ENCODE peak calls at places on chromosomes 13 and 19, in four cellular contexts. A is activated B cell treated with CpG ODN at 0.5 μM for 24 hours, E is omental fat pad, S is neural crest cell. C is an unnamed sample.
A peak's percentile ranks its signal among the peaks of the same experiment; 100 is the strongest.

GRCh38 chr19:55095260-55096060 is 19.8 kb downstream of the EPS8L1 start:
- DNase-seq in A (no peak), S (no peak), E (no peak), C (no peak)

GRCh38 chr13:80251403-80251802 is 89.5 kb downstream of the SPRY2 start:
- DNase-seq in A (no peak), E (no peak), S (no peak), C (no peak)

GRCh38 chr13:105272660-105273631 is 1262.5 kb downstream of the EFNB2 start:
- DNase-seq in S (no peak), A (no peak), E (no peak), C (no peak)

GRCh38 chr19:44602071-44602470 is 11.3 kb upstream of the IGSF23 start:
- DNase-seq in A (no peak), S (no peak), E (no peak), C (no peak)

GRCh38 chr13:50969691-50970090 is 60.1 kb downstream of the RNASEH2B start:
- DNase-seq in A (no peak), E (no peak), S (no peak), C (no peak)

GRCh38 chr13:94548382-94549240 is 47.3 kb downstream of the TGDS start:
- DNase-seq in E (peak; percentile 43), A (no peak), S (no peak), C (peak; percentile 30)

GRCh38 chr13:41286370-41286769 is 23.0 kb upstream of the MTRF1 start:
- DNase-seq in S (no peak), E (no peak), A (no peak), C (no peak)

GRCh38 chr13:46751811-46752635 is 44.9 kb downstream of the ESD start:
- DNase-seq in E (no peak), S (no peak), A (no peak), C (peak; percentile 25)

GRCh38 chr19:3813473-3814392 is 27.6 kb upstream of the MATK start:
- DNase-seq in A (no peak), E (no peak), S (no peak), C (no peak)

GRCh38 chr19:31346184-31346583 is 3.1 kb downstream of the TSHZ3 start:
- DNase-seq in S (no peak), E (no peak), A (no peak), C (no peak)

GRCh38 chr13:37175996-37176395 is 70.5 kb upstream of the CSNK1A1L start:
- DNase-seq in E (no peak), A (no peak), S (no peak), C (no peak)

GRCh38 chr19:19406878-19407639 is 1.6 kb downstream of the GATAD2A start:
- DNase-seq in E (no peak), S (no peak), A (no peak), C (peak; percentile 38)

GRCh38 chr19:47351545-47351944 is 2.4 kb downstream of the DHX34 start:
- DNase-seq in S (no peak), E (no peak), A (no peak), C (no peak)

GRCh38 chr19:44499962-44500949 is at the start of gene ZNF180:
- DNase-seq in E (peak; percentile 83), A (peak; percentile 95), S (peak; percentile 97), C (peak; percentile 93)

GRCh38 chr13:107211073-107211472 is 643.1 kb upstream of the ARGLU1 start:
- DNase-seq in A (no peak), E (peak; percentile 76), S (peak; percentile 79), C (peak; percentile 10)

GRCh38 chr19:42200116-42200740 is 17.2 kb downstream of the DEDD2 start:
- DNase-seq in E (no peak), S (no peak), A (no peak), C (no peak)

GRCh38 chr19:18894254-18895037 is 1.5 kb downstream of the CERS1 start:
- DNase-seq in E (no peak), A (no peak), S (peak; percentile 56), C (no peak)

GRCh38 chr13:104085611-104086010 is 1019.4 kb upstream of the SLC10A2 start:
- DNase-seq in E (no peak), S (no peak), A (no peak), C (no peak)

GRCh38 chr19:53810891-53811290 is 13.2 kb downstream of the NLRP12 start:
- DNase-seq in E (no peak), S (no peak), A (no peak), C (no peak)

GRCh38 chr19:53812335-53812734 is 11.8 kb downstream of the NLRP12 start:
- DNase-seq in A (no peak), S (no peak), E (no peak), C (no peak)

GRCh38 chr19:53810187-53810546 is 13.9 kb downstream of the NLRP12 start:
- DNase-seq in E (no peak), A (no peak), S (no peak), C (no peak)

GRCh38 chr19:53809518-53810186 is 14.5 kb downstream of the NLRP12 start:
- DNase-seq in S (no peak), A (no peak), E (no peak), C (no peak)

DNA sequence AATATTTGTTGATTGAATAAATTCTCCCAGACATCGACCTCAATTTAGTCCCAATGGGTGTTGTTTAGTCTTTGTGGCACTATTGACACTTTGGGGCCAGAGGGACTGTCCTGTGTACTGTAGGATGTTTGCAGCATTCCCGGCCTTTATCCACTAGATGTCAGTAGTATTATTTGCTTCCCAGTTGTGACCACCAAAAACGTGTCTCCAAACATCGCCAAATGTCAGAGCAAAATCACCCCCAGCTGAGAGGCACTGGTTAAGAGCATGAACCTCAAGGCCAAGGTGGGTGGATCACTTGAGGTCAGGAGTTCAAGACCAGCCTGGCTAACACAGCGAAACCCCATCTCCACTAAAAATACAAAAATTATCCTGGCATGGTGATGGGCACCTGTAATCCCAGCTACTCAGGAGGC is 15.4 kb downstream of the NLRP12 start:
- DNase-seq in S (no peak), A (no peak), E (no peak), C (no peak)
- TF ChIP-seq CTCF in S (peak; percentile 63), A (no peak), E (no peak), C (no peak)

DNA sequence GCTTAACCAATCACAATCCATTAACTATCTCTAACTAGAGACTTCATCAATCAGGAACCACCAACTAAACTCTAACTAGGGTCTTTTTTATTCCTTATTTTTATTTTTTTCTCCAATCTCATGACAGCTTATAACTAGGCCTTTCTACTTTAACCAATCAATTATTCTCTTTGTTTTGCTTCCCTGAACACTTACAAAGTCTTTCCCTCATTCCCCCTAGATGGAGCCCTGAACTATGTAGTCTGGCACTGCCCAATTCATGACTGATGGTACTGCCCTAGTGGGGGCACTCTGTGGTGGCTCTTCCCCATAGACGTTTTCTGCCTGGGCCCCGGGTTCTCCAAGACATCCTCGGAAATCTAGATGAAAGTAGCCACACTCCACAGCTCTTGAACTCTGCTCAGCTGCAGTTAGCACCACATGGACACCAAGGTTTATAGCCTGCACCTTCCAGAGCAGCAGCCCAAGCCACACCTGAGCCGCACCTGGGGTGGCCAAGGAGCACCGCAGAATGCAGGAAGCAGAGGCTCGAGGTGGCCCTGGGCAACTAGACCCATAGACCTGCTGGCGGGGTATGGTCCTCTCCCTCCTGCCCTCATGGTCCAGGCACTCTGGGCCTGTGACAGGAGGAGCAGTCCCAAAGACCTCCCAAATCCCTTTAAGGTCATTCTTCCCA is 6.6 kb downstream of the ATP7B start:
- DNase-seq in E (no peak), A (no peak), S (no peak), C (no peak)
- TF ChIP-seq CTCF in E (no peak), A (no peak), S (no peak), C (no peak)

GRCh38 chr13:76189882-76190519 is 553.9 kb downstream of the LMO7 start:
- DNase-seq in A (no peak), S (no peak), E (no peak), C (no peak)
- TF ChIP-seq CTCF in A (no peak), S (no peak), E (no peak), C (no peak)

GRCh38 chr13:98413796-98414195 is 163.1 kb downstream of the STK24 start:
- DNase-seq in A (no peak), E (no peak), S (no peak), C (no peak)
- TF ChIP-seq CTCF in A (no peak), E (no peak), S (no peak), C (no peak)

GRCh38 chr13:67619346-67619745 is 389.2 kb upstream of the PCDH9 start:
- DNase-seq in E (no peak), S (no peak), A (no peak), C (no peak)

GRCh38 chr13:67620665-67621064 is 390.5 kb upstream of the PCDH9 start:
- DNase-seq in A (no peak), S (no peak), E (no peak), C (no peak)

GRCh38 chr13:67619987-67620386 is 389.9 kb upstream of the PCDH9 start:
- DNase-seq in E (no peak), S (no peak), A (no peak), C (no peak)

DNA sequence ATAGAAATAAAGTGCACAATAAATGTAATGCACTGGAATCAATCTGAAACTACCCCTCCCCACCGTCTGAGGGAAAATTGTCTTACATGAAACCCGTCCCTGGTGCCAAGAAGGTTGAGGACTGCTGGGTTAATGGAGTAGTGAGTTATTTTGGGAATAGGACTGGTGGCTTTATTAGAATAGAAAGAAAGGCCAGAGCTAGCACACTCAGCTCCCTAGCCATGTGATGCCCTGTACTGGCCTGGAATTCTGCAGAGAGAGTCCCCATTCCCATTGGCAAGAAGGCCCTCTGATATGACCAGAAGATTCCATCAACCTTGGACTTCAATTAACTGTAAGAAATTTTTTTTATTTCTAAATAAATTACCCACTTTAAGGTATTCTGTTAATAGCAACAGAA is 393.5 kb upstream of the PCDH9 start:
- DNase-seq in A (no peak), E (no peak), S (no peak), C (no peak)
- TF ChIP-seq CTCF in A (no peak), E (no peak), S (no peak), C (no peak)

GRCh38 chr13:110239280-110240120 is 67.5 kb downstream of the COL4A1 start:
- DNase-seq in E (no peak), A (no peak), S (no peak), C (no peak)
- TF ChIP-seq CTCF in E (no peak), A (no peak), S (no peak), C (no peak)

C was measured in CD4-positive, alpha-beta T cell.